ENCODE peak calls at places on chromosomes 16 and 17, in eight cellular contexts. M is CD8-positive, alpha-beta memory T cell; B is head of caudate nucleus; W is stimulated activated CD4-positive, alpha-beta T cell treated with anti-CD3 and anti-CD28 coated beads, TNF-alpha, amount 100 ng/mL, for 24 hours; P is T-helper 1 cell; Z is kidney epithelial cell; K is ELR; S is RCC 7860. F is an unnamed sample.

GRCh38 chr17:33580215-33580614 is 287.1 kb upstream of the ASIC2 start:
- DNase-seq in Z (no peak), K (no peak), B (no peak), S (no peak), M (no peak), P (no peak), W (no peak), F (no peak)

GRCh38 chr17:12622726-12623125 is 43.0 kb upstream of the MYOCD start:
- DNase-seq in S (no peak), B (no peak), W (no peak), K (no peak), P (no peak), Z (no peak), M (no peak), F (no peak)

GRCh38 chr16:21659124-21659523 is 4.6 kb upstream of the OTOA start:
- DNase-seq in B (no peak), S (no peak), M (no peak), P (no peak), K (no peak), Z (no peak), W (no peak), F (no peak)

GRCh38 chr17:46157443-46158107 is 35.7 kb downstream of the KANSL1 start:
- DNase-seq in W (no peak), M (no peak), Z (no peak), K (no peak), P (no peak), B (no peak), S (no peak), F (no peak)

GRCh38 chr16:55944377-55944802 is 69.2 kb upstream of the CES5A start:
- DNase-seq in W (peak; percentile 27), S (no peak), Z (no peak), M (peak; percentile 29), B (peak; percentile 56), P (peak; percentile 29), K (peak; percentile 60), F (peak; percentile 76)

GRCh38 chr17:6427284-6427781 is 7.6 kb downstream of the AIPL1 start:
- DNase-seq in B (no peak), P (peak; percentile 46), W (no peak), M (no peak), S (peak; percentile 50), K (peak; percentile 40), Z (no peak), F (no peak)

GRCh38 chr16:53457670-53458069 is 23.4 kb downstream of the RBL2 start:
- DNase-seq in K (no peak), S (no peak), M (peak; percentile 57), W (peak; percentile 54), B (no peak), P (peak; percentile 73), Z (no peak), F (no peak)

GRCh38 chr16:22103371-22103890 is 11.1 kb downstream of the VWA3A start:
- DNase-seq in K (no peak), Z (no peak), P (no peak), W (no peak), S (no peak), B (no peak), M (no peak), F (no peak)

GRCh38 chr16:57826706-57827625 is 24.7 kb upstream of the KIFC3 start:
- DNase-seq in W (no peak), S (no peak), B (no peak), M (no peak), K (no peak), Z (no peak), P (no peak), F (no peak)

GRCh38 chr17:200604-200985 is 19.1 kb upstream of the DOC2B start:
- DNase-seq in B (no peak), K (no peak), M (no peak), Z (no peak), W (no peak), S (no peak), P (no peak), F (no peak)

GRCh38 chr17:45081046-45081703 is 20.1 kb downstream of the NMT1 start:
- DNase-seq in P (no peak), M (no peak), K (no peak), S (no peak), B (no peak), Z (no peak), W (no peak), F (no peak)

GRCh38 chr17:1890758-1891450 is 61.1 kb downstream of the RPA1 start:
- DNase-seq in W (no peak), P (no peak), M (peak; percentile 23), K (no peak), Z (no peak), S (no peak), B (no peak), F (no peak)

GRCh38 chr16:34802848-34803599 is 1343.6 kb downstream of the TP53TG3F start:
- DNase-seq in K (no peak), S (no peak), P (no peak), B (no peak), W (no peak), Z (no peak), M (no peak), F (no peak)

GRCh38 chr16:70687172-70687531 is 1.3 kb upstream of the MTSS2 start:
- DNase-seq in W (no peak), B (no peak), Z (no peak), M (no peak), P (no peak), S (no peak), K (no peak), F (no peak)

GRCh38 chr17:44221072-44221861 is 1.8 kb upstream of the UBTF start:
- DNase-seq in W (peak; percentile 39), P (peak; percentile 62), M (peak; percentile 48), K (peak; percentile 90), Z (no peak), B (peak; percentile 79), S (peak; percentile 46), F (peak; percentile 76)

GRCh38 chr16:89711601-89712475 is 8.9 kb downstream of the VPS9D1 start:
- DNase-seq in P (peak; percentile 55), B (no peak), W (peak; percentile 74), Z (no peak), K (peak; percentile 78), M (peak; percentile 59), S (peak; percentile 10), F (peak; percentile 77)

GRCh38 chr16:78211951-78212350 is 112.5 kb downstream of the WWOX start:
- DNase-seq in P (no peak), K (no peak), B (no peak), W (no peak), S (no peak), M (no peak), Z (no peak), F (no peak)

GRCh38 chr17:8225813-8226535 is 15.6 kb upstream of the AURKB start:
- DNase-seq in P (peak; percentile 71), M (peak; percentile 49), Z (no peak), B (peak; percentile 44), S (peak; percentile 85), K (peak; percentile 91), W (peak; percentile 65), F (peak; percentile 71)

GRCh38 chr17:2056221-2057129 is 1.6 kb downstream of the HIC1 start:
- DNase-seq in S (no peak), P (peak; percentile 40), K (peak; percentile 70), M (no peak), B (no peak), W (no peak), Z (no peak), F (peak; percentile 53)

GRCh38 chr17:79892457-79893236 is 53.4 kb upstream of the CBX4 start:
- DNase-seq in W (no peak), K (no peak), P (no peak), Z (no peak), B (no peak), M (no peak), S (no peak), F (no peak)

F was measured in nephron progenitor cell.